ENCODE peak calls at places on chromosomes 3 and 15, in seven cellular contexts. Q, O, V, T, C, B and G are unnamed samples.

GRCh38 chr3:40996382-40996781 is 202.9 kb upstream of the CTNNB1 start:
- DNase-seq in T (no peak), Q (no peak), B (no peak), O (no peak), V (no peak), C (no peak), G (no peak)

GRCh38 chr15:31265871-31266711 is 60.5 kb upstream of the KLF13 start:
- DNase-seq in T (no peak), O (no peak), C (no peak), Q (no peak), B (peak), V (peak), G (peak)

GRCh38 chr3:52436500-52437106 is 8.3 kb downstream of the SEMA3G start:
- DNase-seq in B (peak), T (no peak), V (no peak), Q (no peak), O (no peak), C (no peak), G (peak)

GRCh38 chr15:37095197-37095992 is 5.0 kb downstream of the MEIS2 start:
- DNase-seq in Q (no peak), V (no peak), O (no peak), C (no peak), T (no peak), B (no peak), G (no peak)

GRCh38 chr3:97988784-97989568 is 16.7 kb upstream of the RIOX2 start:
- DNase-seq in B (no peak), V (no peak), O (no peak), Q (no peak), C (no peak), T (no peak), G (no peak)

GRCh38 chr3:40309439-40309924 is at the start of gene EIF1B:
- DNase-seq in T (peak), V (peak), Q (peak), C (peak), B (peak), O (peak), G (peak)

GRCh38 chr15:99504071-99504822 is 61.5 kb upstream of the MEF2A start:
- DNase-seq in T (no peak), O (no peak), B (no peak), C (no peak), Q (no peak), V (no peak), G (no peak)

GRCh38 chr3:128605091-128606046 is 45.2 kb downstream of the RPN1 start:
- DNase-seq in B (no peak), T (no peak), C (no peak), O (no peak), V (no peak), Q (no peak), G (no peak)

GRCh38 chr3:181317521-181317920 is 328.0 kb upstream of the DNAJC19 start:
- DNase-seq in B (no peak), O (no peak), T (no peak), Q (no peak), C (no peak), V (no peak), G (no peak)

GRCh38 chr3:23629181-23629893 is 176.4 kb upstream of the UBE2E1 start:
- DNase-seq in Q (peak), O (no peak), B (no peak), V (no peak), T (peak), C (peak), G (no peak)

GRCh38 chr3:38717603-38718240 is 68.2 kb upstream of the SCN5A start:
- DNase-seq in Q (no peak), C (no peak), B (no peak), V (no peak), O (no peak), T (no peak), G (no peak)

GRCh38 chr3:63968612-63969350 is 54.5 kb downstream of the PSMD6 start:
- DNase-seq in B (no peak), C (no peak), V (no peak), O (no peak), Q (no peak), T (no peak), G (no peak)

GRCh38 chr3:180180795-180181194 is 144.1 kb upstream of the PEX5L start:
- DNase-seq in C (no peak), T (no peak), B (no peak), V (no peak), Q (no peak), O (no peak), G (peak)

GRCh38 chr15:95292790-95293450 is 1037.6 kb upstream of the NR2F2 start:
- DNase-seq in V (no peak), O (no peak), C (peak), Q (no peak), T (no peak), B (no peak), G (no peak)

GRCh38 chr3:168249048-168249538 is 153.4 kb upstream of the GOLIM4 start:
- DNase-seq in O (no peak), C (no peak), V (no peak), T (peak), Q (peak), B (no peak), G (no peak)

GRCh38 chr3:113535898-113536297 is 3.5 kb downstream of the SIDT1 start:
- DNase-seq in B (no peak), T (peak), V (no peak), C (no peak), O (no peak), Q (no peak), G (no peak)

GRCh38 chr3:31004025-31004678 is 109.7 kb upstream of the GADL1 start:
- DNase-seq in V (no peak), B (peak), C (no peak), O (no peak), Q (peak), T (no peak), G (peak)

GRCh38 chr3:12990306-12990705 is 82.9 kb downstream of the IQSEC1 start:
- DNase-seq in Q (no peak), O (no peak), T (no peak), B (no peak), V (no peak), C (no peak), G (no peak)

GRCh38 chr3:137165117-137165806 is 207.5 kb downstream of the IL20RB start:
- DNase-seq in Q (peak), C (no peak), O (no peak), V (no peak), B (peak), T (peak), G (no peak)

GRCh38 chr15:78107471-78107870 is 15.1 kb downstream of the SH2D7 start:
- DNase-seq in C (no peak), Q (no peak), O (no peak), V (no peak), T (no peak), B (no peak), G (no peak)